ENCODE peak calls at places on chromosomes 3 and 15, in nine cellular contexts. M, S, R, H, N, V, Y, A and F are unnamed samples.

GRCh38 chr15:83324799-83325198 is 40.3 kb upstream of the BNC1 start:
- DNase-seq in M (no peak), S (no peak), R (no peak), H (no peak), N (no peak), V (no peak), Y (no peak), A (no peak), F (no peak)

GRCh38 chr3:15220056-15220455 is 14.0 kb downstream of the CAPN7 start:
- DNase-seq in M (no peak), S (no peak), R (no peak), H (no peak), N (no peak), V (no peak), Y (no peak), A (no peak), F (no peak)

GRCh38 chr3:183377307-183377959 is 51.0 kb downstream of the MCF2L2 start:
- DNase-seq in M (no peak), S (no peak), R (no peak), H (peak), N (no peak), V (no peak), Y (no peak), A (no peak), F (no peak)

GRCh38 chr3:157618075-157618760 is 115.0 kb upstream of the VEPH1 start:
- DNase-seq in M (no peak), S (peak), R (peak), H (peak), N (peak), V (no peak), Y (peak), A (peak), F (no peak)

GRCh38 chr3:141485578-141486415 is 1.0 kb upstream of the RASA2 start:
- DNase-seq in M (no peak), S (peak), R (peak), H (no peak), N (no peak), V (no peak), Y (peak), A (peak), F (no peak)

GRCh38 chr15:92091155-92091734 is 237.7 kb downstream of the SLCO3A1 start:
- DNase-seq in M (peak), S (peak), R (peak), H (peak), N (peak), V (no peak), Y (no peak), A (peak), F (no peak)

GRCh38 chr15:39629906-39630305 is 49.0 kb downstream of the THBS1 start:
- DNase-seq in M (no peak), S (no peak), R (no peak), H (no peak), N (no peak), V (no peak), Y (no peak), A (no peak), F (no peak)

GRCh38 chr15:98649996-98650870 is 1.9 kb downstream of the IGF1R start:
- DNase-seq in M (no peak), S (no peak), R (peak), H (peak), N (no peak), V (no peak), Y (no peak), A (no peak), F (peak)

GRCh38 chr3:94936023-94936580 is 873.2 kb downstream of the NSUN3 start:
- DNase-seq in M (no peak), S (no peak), R (no peak), H (no peak), N (no peak), V (no peak), Y (no peak), A (no peak), F (no peak)

GRCh38 chr3:118813472-118813871 is 221.2 kb downstream of the IGSF11 start:
- DNase-seq in M (no peak), S (no peak), R (no peak), H (peak), N (no peak), V (no peak), Y (no peak), A (no peak), F (no peak)

GRCh38 chr3:105232536-105232935 is 134.2 kb upstream of the ALCAM start:
- DNase-seq in M (no peak), S (peak), R (no peak), H (no peak), N (no peak), V (no peak), Y (no peak), A (peak), F (no peak)

GRCh38 chr3:17845026-17845425 is 102.6 kb upstream of the TBC1D5 start:
- DNase-seq in M (no peak), S (peak), R (no peak), H (no peak), N (no peak), V (no peak), Y (no peak), A (no peak), F (no peak)

GRCh38 chr3:129723558-129724324 is 117.3 kb upstream of the PLXND1 start:
- DNase-seq in M (no peak), S (peak), R (peak), H (no peak), N (no peak), V (no peak), Y (no peak), A (peak), F (no peak)

GRCh38 chr15:40358492-40359353 is 704 bp downstream of the DISP2 start:
- DNase-seq in M (peak), S (no peak), R (no peak), H (peak), N (no peak), V (no peak), Y (peak), A (peak), F (peak)

GRCh38 chr3:113953677-113954076 is 5.9 kb downstream of the ZDHHC23 start:
- DNase-seq in M (no peak), S (peak), R (no peak), H (no peak), N (no peak), V (no peak), Y (no peak), A (peak), F (no peak)

GRCh38 chr15:41900526-41901380 is 6.9 kb upstream of the SPTBN5 start:
- DNase-seq in M (no peak), S (no peak), R (no peak), H (no peak), N (no peak), V (no peak), Y (no peak), A (no peak), F (no peak)

GRCh38 chr15:74171965-74172541 is 1.5 kb upstream of the ISLR start:
- DNase-seq in M (no peak), S (peak), R (no peak), H (no peak), N (no peak), V (no peak), Y (no peak), A (no peak), F (no peak)

GRCh38 chr15:48868018-48868417 is 9.9 kb upstream of the EID1 start:
- DNase-seq in M (no peak), S (no peak), R (peak), H (no peak), N (no peak), V (no peak), Y (no peak), A (no peak), F (no peak)

GRCh38 chr15:24858737-24859601 is 95.8 kb upstream of the SNRPN start:
- DNase-seq in M (no peak), S (no peak), R (peak), H (no peak), N (no peak), V (no peak), Y (no peak), A (no peak), F (no peak)

GRCh38 chr3:126351771-126352475 is 5.3 kb downstream of the KLF15 start:
- DNase-seq in M (peak), S (no peak), R (no peak), H (no peak), N (no peak), V (no peak), Y (no peak), A (no peak), F (no peak)

GRCh38 chr15:45442497-45443135 is 64.3 kb upstream of the GATM start:
- DNase-seq in M (no peak), S (peak), R (no peak), H (no peak), N (no peak), V (no peak), Y (no peak), A (peak), F (no peak)

GRCh38 chr3:171811059-171811912 is 1.0 kb upstream of the PLD1 start:
- DNase-seq in M (no peak), S (peak), R (peak), H (no peak), N (no peak), V (no peak), Y (no peak), A (peak), F (no peak)

GRCh38 chr3:122635789-122636188 is 44.9 kb upstream of the PARP14 start:
- DNase-seq in M (no peak), S (peak), R (no peak), H (no peak), N (no peak), V (no peak), Y (no peak), A (peak), F (no peak)

GRCh38 chr3:103873897-103874545 is 1439.2 kb downstream of the ZPLD1 start:
- DNase-seq in M (no peak), S (no peak), R (no peak), H (no peak), N (no peak), V (no peak), Y (no peak), A (no peak), F (no peak)

GRCh38 chr3:88742066-88742465 is 365.4 kb upstream of the EPHA3 start:
- DNase-seq in M (no peak), S (peak), R (no peak), H (no peak), N (no peak), V (no peak), Y (no peak), A (no peak), F (no peak)

GRCh38 chr3:13788522-13789424 is 91.1 kb downstream of the WNT7A start:
- DNase-seq in M (no peak), S (peak), R (no peak), H (no peak), N (no peak), V (no peak), Y (no peak), A (peak), F (no peak)

GRCh38 chr3:138468451-138468850 is 34.0 kb downstream of the ESYT3 start:
- DNase-seq in M (no peak), S (no peak), R (no peak), H (no peak), N (no peak), V (no peak), Y (no peak), A (no peak), F (no peak)

GRCh38 chr3:177811835-177812234 is 614.6 kb upstream of the TBL1XR1 start:
- DNase-seq in M (no peak), S (no peak), R (no peak), H (no peak), N (no peak), V (no peak), Y (no peak), A (peak), F (no peak)

GRCh38 chr3:29721789-29722188 is 440.9 kb downstream of the RBMS3 start:
- DNase-seq in M (no peak), S (peak), R (peak), H (no peak), N (no peak), V (no peak), Y (no peak), A (no peak), F (no peak)

GRCh38 chr3:35483131-35483530 is 156.2 kb upstream of the ARPP21 start:
- DNase-seq in M (no peak), S (no peak), R (no peak), H (no peak), N (no peak), V (no peak), Y (no peak), A (no peak), F (no peak)

GRCh38 chr15:71730277-71731144 is 79.8 kb upstream of the NR2E3 start:
- DNase-seq in M (peak), S (peak), R (peak), H (peak), N (peak), V (no peak), Y (peak), A (peak), F (peak)